ENCODE peak calls at places on chromosomes 1 and 21, in five cellular contexts. F, P, W, M and D are unnamed samples.
A peak's percentile ranks its signal among the peaks of the same experiment; 100 is the strongest.

GRCh38 chr1:166088572-166088955 is 78.2 kb downstream of the FAM78B start:
- DNase-seq in W (no peak), P (no peak), F (no peak), M (no peak), D (peak; percentile 7)

GRCh38 chr1:197917553-197917812 is 311 bp downstream of the LHX9 start:
- DNase-seq in W (no peak), P (peak; percentile 51), F (no peak), M (no peak), D (no peak)

GRCh38 chr1:180623579-180624347 is 8.1 kb upstream of the XPR1 start:
- DNase-seq in F (no peak), P (peak; percentile 23), M (no peak), W (no peak), D (no peak)

GRCh38 chr1:222975472-222976122 is 160.8 kb downstream of the DISP1 start:
- DNase-seq in W (no peak), P (no peak), M (no peak), F (no peak), D (no peak)

GRCh38 chr1:223425550-223425949 is 32.3 kb downstream of the CCDC185 start:
- DNase-seq in P (no peak), W (no peak), F (no peak), M (no peak), D (no peak)

GRCh38 chr1:86421601-86422280 is 2.2 kb upstream of the CLCA2 start:
- DNase-seq in M (no peak), P (no peak), F (no peak), W (no peak), D (no peak)

GRCh38 chr1:101460709-101461108 is 223.9 kb downstream of the S1PR1 start:
- DNase-seq in M (no peak), F (no peak), W (no peak), P (no peak), D (no peak)

GRCh38 chr21:36082140-36082742 is 12.4 kb downstream of the CBR1 start:
- DNase-seq in P (no peak), M (no peak), W (no peak), F (no peak), D (no peak)

GRCh38 chr1:191618202-191618601 is 540.1 kb upstream of the RGS18 start:
- DNase-seq in M (no peak), W (no peak), F (no peak), P (no peak), D (no peak)

GRCh38 chr1:53390261-53390660 is 62.4 kb upstream of the LRP8 start:
- DNase-seq in M (peak; percentile 33), P (no peak), W (no peak), F (no peak), D (no peak)

GRCh38 chr1:44962729-44963128 is 23.7 kb downstream of the EIF2B3 start:
- DNase-seq in W (no peak), M (no peak), F (no peak), P (no peak), D (no peak)

GRCh38 chr1:224637936-224638335 is 21.8 kb downstream of the CNIH3 start:
- DNase-seq in W (no peak), F (no peak), M (no peak), P (no peak), D (no peak)

GRCh38 chr21:38386967-38387366 is 111.3 kb downstream of the ERG start:
- DNase-seq in P (no peak), M (no peak), F (no peak), W (no peak), D (peak; percentile 77)

GRCh38 chr1:17244826-17245740 is 3.8 kb upstream of the PADI3 start:
- DNase-seq in M (no peak), P (no peak), F (no peak), W (no peak), D (peak; percentile 75)

GRCh38 chr1:162855461-162856150 is 5.4 kb downstream of the CCDC190 start:
- DNase-seq in P (no peak), M (no peak), F (no peak), W (no peak), D (no peak)

GRCh38 chr21:34017127-34017961 is 56.0 kb upstream of the MRPS6 start:
- DNase-seq in F (no peak), P (no peak), M (no peak), W (no peak), D (no peak)

GRCh38 chr1:30575066-30575465 is 148.3 kb downstream of the MATN1 start:
- DNase-seq in P (no peak), M (no peak), W (no peak), F (no peak), D (no peak)

GRCh38 chr21:39141502-39141901 is 41.7 kb downstream of the PSMG1 start:
- DNase-seq in P (no peak), M (peak; percentile 35), W (no peak), F (no peak), D (no peak)

GRCh38 chr1:227788279-227789041 is 27.0 kb upstream of the PRSS38 start:
- DNase-seq in W (no peak), P (peak; percentile 96), F (peak; percentile 63), M (peak; percentile 41), D (peak; percentile 98)

GRCh38 chr1:81912383-81912782 is 111.6 kb downstream of the ADGRL2 start:
- DNase-seq in F (no peak), M (no peak), P (no peak), W (no peak), D (no peak)

GRCh38 chr1:19765623-19766022 is 34.1 kb downstream of the TMCO4 start:
- DNase-seq in W (no peak), M (no peak), F (peak; percentile 5), P (no peak), D (peak; percentile 85)

GRCh38 chr1:201724039-201724759 is 104.8 kb upstream of the IPO9 start:
- DNase-seq in P (no peak), M (no peak), W (no peak), F (no peak), D (no peak)

GRCh38 chr1:54949971-54950360 is 30.5 kb upstream of the TMEM61 start:
- DNase-seq in W (no peak), P (no peak), F (no peak), M (no peak), D (no peak)

GRCh38 chr1:168520052-168520751 is 23.6 kb downstream of the XCL2 start:
- DNase-seq in F (peak; percentile 36), W (no peak), M (no peak), P (peak; percentile 33), D (no peak)

GRCh38 chr1:10646347-10646861 is 150.0 kb downstream of the CASZ1 start:
- DNase-seq in F (no peak), W (no peak), M (no peak), P (no peak), D (peak; percentile 73)

GRCh38 chr1:177820213-177820612 is 149.6 kb downstream of the SEC16B start:
- DNase-seq in M (no peak), F (no peak), P (no peak), W (no peak), D (no peak)

GRCh38 chr1:226017070-226017469 is 17.9 kb upstream of the SDE2 start:
- DNase-seq in W (no peak), F (no peak), M (no peak), P (peak; percentile 32), D (no peak)

GRCh38 chr1:2347409-2347785 is 44.0 kb downstream of the MORN1 start:
- DNase-seq in P (no peak), W (no peak), M (no peak), F (no peak), D (no peak)

GRCh38 chr1:2098839-2099785 is 48.9 kb downstream of the PRKCZ start:
- DNase-seq in W (no peak), M (no peak), P (no peak), F (no peak), D (no peak)

GRCh38 chr1:223153177-223154119 is 10.4 kb upstream of the TLR5 start:
- DNase-seq in P (no peak), W (no peak), F (no peak), M (no peak), D (no peak)